ENCODE peak calls at places on chromosomes 13 and 19, in seven cellular contexts. B is neuronal stem cell, D is IMR-90, T is mesenchymal stem cell, N is H9, R is H1, C is trophoblast cell. J is an unnamed sample.

GRCh38 chr19:35715981-35716734 is 1.6 kb upstream of the KMT2B start:
- DNase-seq in B (no peak), D (peak), T (no peak), N (no peak), R (peak), C (peak), J (no peak)

GRCh38 chr19:40314646-40315045 is 29.5 kb upstream of the AKT2 start:
- DNase-seq in B (no peak), D (no peak), T (no peak), N (no peak), R (no peak), C (no peak), J (no peak)

GRCh38 chr13:49607761-49608160 is 20.5 kb upstream of the ARL11 start:
- DNase-seq in B (no peak), D (no peak), T (no peak), N (no peak), R (no peak), C (no peak), J (no peak)

GRCh38 chr13:78129850-78130249 is 211.2 kb upstream of the EDNRB start:
- DNase-seq in B (no peak), D (no peak), T (no peak), N (no peak), R (no peak), C (no peak), J (no peak)

GRCh38 chr13:63208811-63209210 is 1793.2 kb upstream of the PCDH20 start:
- DNase-seq in B (no peak), D (peak), T (peak), N (no peak), R (no peak), C (no peak), J (no peak)

GRCh38 chr19:3760871-3761361 is 576 bp downstream of the APBA3 start:
- DNase-seq in B (no peak), D (peak), T (no peak), N (no peak), R (no peak), C (no peak), J (peak)

GRCh38 chr13:52615817-52616216 is 26.4 kb upstream of the HNRNPA1L2 start:
- DNase-seq in B (no peak), D (no peak), T (no peak), N (no peak), R (no peak), C (no peak), J (no peak)

GRCh38 chr19:44748426-44749254 is at the start of gene BCL3:
- DNase-seq in B (no peak), D (no peak), T (peak), N (no peak), R (no peak), C (peak), J (no peak)

GRCh38 chr19:35397064-35397463 is 26.2 kb downstream of the GPR42 start:
- DNase-seq in B (no peak), D (no peak), T (no peak), N (no peak), R (no peak), C (no peak), J (no peak)

GRCh38 chr19:1601613-1602064 is 3.6 kb downstream of the UQCR11 start:
- DNase-seq in B (no peak), D (no peak), T (no peak), N (no peak), R (no peak), C (no peak), J (peak)

GRCh38 chr19:39160523-39160861 is 34.9 kb downstream of the PAK4 start:
- DNase-seq in B (no peak), D (peak), T (peak), N (no peak), R (no peak), C (peak), J (no peak)

GRCh38 chr13:65530688-65531087 is 1699.4 kb downstream of the PCDH9 start:
- DNase-seq in B (no peak), D (no peak), T (peak), N (no peak), R (no peak), C (no peak), J (no peak)

GRCh38 chr13:97719759-97720158 is 233.7 kb upstream of the IPO5 start:
- DNase-seq in B (no peak), D (no peak), T (peak), N (no peak), R (no peak), C (peak), J (no peak)

GRCh38 chr19:51240866-51241265 is 10.0 kb upstream of the SIGLECL1 start:
- DNase-seq in B (no peak), D (no peak), T (no peak), N (no peak), R (no peak), C (no peak), J (no peak)
- H3K4me2 ChIP-seq in B (no peak), D (no peak), T (no peak), N (no peak), R (no peak), C (no peak), J (no peak)

DNA sequence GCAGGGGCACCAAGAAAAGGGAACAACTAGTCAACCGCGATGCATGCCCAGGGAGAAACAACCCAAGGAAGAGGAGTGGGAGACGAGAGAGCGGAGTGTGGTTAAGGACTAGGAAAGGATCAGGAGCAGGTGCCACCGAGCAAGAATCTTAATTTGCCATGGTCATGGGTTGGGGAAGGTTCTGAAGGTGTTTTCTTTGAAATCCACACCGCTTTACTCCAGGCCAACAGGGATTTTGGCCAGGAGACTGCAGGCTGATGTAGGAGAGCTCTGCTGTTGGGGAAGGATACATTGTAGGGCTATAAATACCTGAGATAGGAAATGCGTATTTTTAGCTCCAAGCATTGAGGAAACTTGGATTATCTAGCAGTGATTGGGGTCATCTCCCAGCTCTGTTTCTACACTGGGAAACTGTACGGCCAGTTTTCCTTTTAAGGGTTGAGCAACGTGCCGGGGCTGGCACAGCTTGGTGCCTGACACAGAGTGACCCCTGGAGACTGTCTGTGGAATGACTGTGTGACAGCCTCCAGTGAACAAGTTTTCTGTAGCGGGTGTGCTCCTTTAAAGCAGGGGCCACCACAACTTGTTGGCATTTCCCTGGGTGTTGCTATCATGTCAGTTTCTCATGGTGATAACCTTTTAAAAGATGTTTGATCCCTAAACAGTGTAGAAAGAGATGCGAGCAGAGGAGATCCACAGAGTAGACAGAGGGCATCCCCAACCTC is 34.2 kb downstream of the ZNF536 start:
- DNase-seq in B (no peak), D (no peak), T (no peak), N (no peak), R (peak), C (no peak), J (peak)
- H3K4ac ChIP-seq in B (no peak), D (no peak), T (no peak), N (no peak), R (no peak), C (no peak), J (no peak)

GRCh38 chr19:16265890-16266585 is 58.6 kb upstream of the KLF2 start:
- DNase-seq in B (no peak), D (no peak), T (no peak), N (no peak), R (no peak), C (no peak), J (no peak)
- H2BK5ac ChIP-seq in B (no peak), D (no peak), T (no peak), N (no peak), R (no peak), C (no peak), J (no peak)

GRCh38 chr19:18507021-18507726 is 14.7 kb downstream of the ELL start:
- DNase-seq in B (no peak), D (no peak), T (no peak), N (no peak), R (no peak), C (no peak), J (no peak)
- H3K4me2 ChIP-seq in B (no peak), D (no peak), T (no peak), N (no peak), R (no peak), C (peak), J (no peak)